ENCODE peak calls at places on chromosomes 5 and 9, in four cellular contexts. Z, B, K and J are unnamed samples.

GRCh38 chr9:12816656-12817101 is 41.9 kb downstream of the LURAP1L start:
- DNase-seq in Z (peak; percentile 75), B (no peak), K (no peak), J (no peak)

GRCh38 chr5:155872801-155873200 is 454.2 kb upstream of the SGCD start:
- DNase-seq in Z (no peak), B (no peak), K (no peak), J (no peak)

GRCh38 chr5:160287378-160288051 is 24.8 kb downstream of the CCNJL start:
- DNase-seq in Z (peak; percentile 62), B (no peak), K (no peak), J (peak; percentile 86)

GRCh38 chr5:87541033-87541432 is 128.3 kb upstream of the CCNH start:
- DNase-seq in Z (no peak), B (no peak), K (no peak), J (peak; percentile 16)

GRCh38 chr9:137761032-137761431 is 116.5 kb upstream of the CACNA1B start:
- DNase-seq in Z (no peak), B (no peak), K (peak; percentile 85), J (no peak)

GRCh38 chr5:77645158-77645994 is 6.9 kb upstream of the OTP start:
- DNase-seq in Z (peak; percentile 13), B (peak; percentile 86), K (no peak), J (peak; percentile 69)

GRCh38 chr5:62779010-62779422 is 200.4 kb downstream of the LRRC70 start:
- DNase-seq in Z (peak; percentile 64), B (peak; percentile 45), K (no peak), J (peak; percentile 12)

GRCh38 chr5:40494631-40495030 is 185.1 kb upstream of the PTGER4 start:
- DNase-seq in Z (no peak), B (no peak), K (no peak), J (no peak)

GRCh38 chr9:93119953-93120845 is 13.9 kb downstream of the NINJ1 start:
- DNase-seq in Z (peak; percentile 94), B (peak; percentile 81), K (no peak), J (peak; percentile 42)

GRCh38 chr5:168649306-168649705 is 70.1 kb upstream of the PANK3 start:
- DNase-seq in Z (no peak), B (no peak), K (no peak), J (no peak)

GRCh38 chr5:43041131-43041668 is 1.1 kb upstream of the ANXA2R start:
- DNase-seq in Z (no peak), B (no peak), K (no peak), J (no peak)

GRCh38 chr5:26009742-26010141 is 1028.6 kb downstream of the CDH9 start:
- DNase-seq in Z (no peak), B (no peak), K (no peak), J (peak; percentile 52)

GRCh38 chr5:107242411-107242810 is 428.3 kb downstream of the EFNA5 start:
- DNase-seq in Z (no peak), B (no peak), K (no peak), J (no peak)

GRCh38 chr9:108933231-108933630 is 693 bp downstream of the ELP1 start:
- DNase-seq in Z (no peak), B (no peak), K (no peak), J (no peak)

DNA sequence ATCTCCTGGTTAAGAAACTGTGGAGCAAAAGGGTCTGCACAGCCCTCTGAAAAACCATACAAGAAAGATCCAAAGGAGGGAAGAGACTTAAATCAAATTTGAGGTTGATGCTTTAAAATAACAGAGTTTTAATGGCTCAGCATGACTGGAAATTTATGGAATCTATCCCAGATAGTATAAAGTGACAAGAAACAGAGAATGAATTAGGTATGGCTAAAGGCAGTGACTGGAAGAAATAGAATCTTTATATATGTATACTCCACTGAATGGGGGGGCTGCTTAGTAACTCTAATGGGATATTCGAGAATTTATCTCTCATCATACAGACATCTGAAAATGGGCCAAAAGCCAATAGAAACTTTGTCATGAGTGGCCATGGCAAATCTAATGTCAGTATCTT is 17.6 kb upstream of the MOCS2 start:
- DNase-seq in Z (no peak), B (no peak), K (no peak), J (no peak)
- TF ChIP-seq ATF2 in Z (no peak), B (no peak), K (no peak), J (no peak)

GRCh38 chr5:129904102-129904666 is at the start of gene CHSY3:
- DNase-seq in Z (peak; percentile 25), B (peak; percentile 14), K (no peak), J (peak; percentile 78)
- TF ChIP-seq CBFB in Z (no peak), B (no peak), K (no peak), J (no peak)

DNA sequence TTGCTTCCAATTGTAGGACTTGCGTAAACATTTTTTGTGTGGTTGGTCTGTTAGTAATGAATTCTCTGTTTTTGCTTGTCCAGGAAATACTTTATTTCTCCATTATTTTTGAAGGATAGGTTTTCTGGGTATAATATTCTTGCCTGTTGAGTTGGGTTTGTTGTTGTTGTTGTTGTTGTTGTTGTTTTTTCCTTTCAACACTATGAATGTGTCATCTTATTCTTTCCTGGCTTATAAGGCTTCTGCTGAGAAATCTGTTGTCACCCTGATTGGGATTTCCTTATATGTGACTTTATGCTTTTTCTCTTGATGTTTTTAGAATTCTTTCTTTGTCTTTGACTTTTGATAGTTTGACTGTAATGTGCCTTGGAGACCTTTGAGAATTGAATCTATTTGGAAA is 39.8 kb downstream of the SLF1 start:
- DNase-seq in Z (no peak), B (no peak), K (no peak), J (no peak)
- TF ChIP-seq ATF2 in Z (no peak), B (no peak), K (no peak), J (no peak)

DNA sequence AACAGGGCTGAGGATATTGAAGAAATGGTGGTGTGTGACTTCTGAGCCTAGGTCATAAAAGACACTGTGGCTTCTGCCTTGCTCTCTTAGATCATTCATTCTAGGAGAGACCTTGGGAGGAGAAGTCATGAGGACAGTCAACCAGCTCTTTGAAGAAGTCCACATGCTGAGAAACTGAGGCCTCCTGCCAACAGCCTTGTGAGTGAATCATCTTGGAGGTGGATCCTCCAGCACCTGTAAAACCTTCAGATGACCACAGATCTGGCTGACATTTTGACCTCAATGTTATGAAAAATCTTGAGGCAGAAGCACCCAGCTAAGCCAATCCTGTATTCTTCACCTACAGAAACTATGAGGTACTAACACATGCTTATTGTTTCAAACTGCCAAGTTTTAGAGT is 165.9 kb downstream of the CARTPT start:
- DNase-seq in Z (no peak), B (no peak), K (no peak), J (no peak)
- TF ChIP-seq CBFB in Z (no peak), B (no peak), K (no peak), J (no peak)

DNA sequence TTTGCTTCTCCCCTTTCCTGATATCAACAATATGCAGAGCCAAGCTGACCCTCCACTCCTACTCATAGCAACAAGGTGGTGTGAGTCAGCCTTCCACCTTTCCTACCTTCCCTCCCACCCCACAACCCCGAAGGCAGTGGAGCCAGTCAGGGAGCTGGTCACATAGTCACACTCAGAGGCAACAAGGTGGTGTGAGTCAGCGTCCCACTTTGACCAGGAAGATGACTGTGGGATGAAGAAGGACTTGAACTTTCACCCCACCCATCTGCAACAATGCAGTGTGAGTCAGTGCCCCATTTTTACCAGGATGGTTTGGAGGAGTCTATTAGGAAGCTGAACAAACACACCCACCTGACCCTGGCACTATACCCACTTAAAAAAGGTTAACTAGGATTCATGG is 30.1 kb upstream of the ZNF782 start:
- DNase-seq in Z (peak; percentile 59), B (peak; percentile 19), K (no peak), J (no peak)
- TF ChIP-seq ATF2 in Z (no peak), B (no peak), K (no peak), J (no peak)

GRCh38 chr5:174386306-174386705 is 338.1 kb upstream of the MSX2 start:
- DNase-seq in Z (no peak), B (no peak), K (no peak), J (no peak)
- TF ChIP-seq CBFB in Z (no peak), B (no peak), K (no peak), J (no peak)

GRCh38 chr9:107465467-107466451 is 23.8 kb downstream of the KLF4 start:
- DNase-seq in Z (no peak), B (peak; percentile 57), K (no peak), J (peak; percentile 79)
- TF ChIP-seq ATF2 in Z (no peak), B (no peak), K (no peak), J (no peak)

DNA sequence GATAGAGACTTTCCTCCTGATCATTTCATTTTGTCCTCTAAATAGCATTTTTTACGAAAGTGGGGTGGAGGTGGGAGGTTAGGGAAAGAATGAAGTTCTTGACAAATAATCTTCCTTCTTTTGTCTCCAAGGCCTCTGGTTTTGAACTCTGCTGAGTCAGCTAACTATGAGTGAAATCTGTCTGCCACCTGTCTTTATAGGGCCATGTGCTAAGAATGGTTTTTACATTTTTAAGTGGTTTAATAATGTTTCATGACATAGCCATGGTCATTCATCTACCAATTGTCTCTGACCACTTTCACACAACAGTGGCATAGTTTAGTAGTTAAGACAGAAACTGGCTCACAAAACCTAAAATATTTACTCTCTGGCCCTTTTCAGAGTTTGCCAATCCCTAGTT is 7.6 kb downstream of the MAN2A1 start:
- DNase-seq in Z (no peak), B (no peak), K (no peak), J (no peak)
- TF ChIP-seq CBFB in Z (no peak), B (no peak), K (no peak), J (no peak)

DNA sequence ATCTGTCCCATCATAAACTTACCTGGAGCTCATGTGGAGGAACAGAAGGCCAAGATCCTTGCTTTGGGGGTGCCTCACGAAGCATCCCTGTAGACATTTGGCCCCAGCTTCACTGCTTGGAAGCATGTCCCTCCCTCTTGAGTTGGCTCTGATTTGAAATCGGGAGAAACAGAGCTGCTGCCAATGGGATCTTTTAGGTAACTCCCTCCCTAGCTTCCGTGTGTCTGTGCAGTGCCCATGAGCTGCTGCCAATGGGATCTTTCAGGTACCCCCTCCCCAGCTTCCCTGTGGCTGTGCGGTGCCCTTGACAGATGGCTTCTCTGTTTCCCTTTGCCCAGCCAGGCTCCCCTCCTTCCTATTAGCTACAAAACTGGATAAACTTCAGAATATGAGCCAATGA is 178.0 kb downstream of the NR3C1 start:
- DNase-seq in Z (no peak), B (no peak), K (no peak), J (no peak)
- TF ChIP-seq ATF2 in Z (no peak), B (no peak), K (no peak), J (no peak)